ENCODE peak calls at places on chromosomes 3 and 15, in four cellular contexts. H is HCT116; O is CD8-positive, alpha-beta memory T cell; Y is BE2C. G is an unnamed sample.

GRCh38 chr3:172680684-172681083 is 30.2 kb downstream of the NCEH1 start:
- DNase-seq in H (no peak), O (no peak), Y (no peak), G (no peak)

GRCh38 chr3:114299421-114299820 is 5.6 kb downstream of the TIGIT start:
- DNase-seq in H (peak), O (peak), Y (peak), G (peak)

GRCh38 chr3:194150252-194150934 is 14.4 kb downstream of the HES1 start:
- DNase-seq in H (no peak), O (no peak), Y (no peak), G (no peak)

GRCh38 chr3:52176951-52177700 is 20.8 kb upstream of the ALAS1 start:
- DNase-seq in H (no peak), O (no peak), Y (no peak), G (no peak)

GRCh38 chr3:126267169-126267975 is 87.0 kb upstream of the ALDH1L1 start:
- DNase-seq in H (peak), O (no peak), Y (peak), G (no peak)

GRCh38 chr3:23111286-23111685 is 91.8 kb upstream of the UBE2E2 start:
- DNase-seq in H (no peak), O (no peak), Y (no peak), G (no peak)

GRCh38 chr3:71485903-71486302 is 97.6 kb downstream of the FOXP1 start:
- DNase-seq in H (no peak), O (no peak), Y (no peak), G (no peak)

GRCh38 chr15:51658664-51659063 is 22.6 kb upstream of the SCG3 start:
- DNase-seq in H (no peak), O (no peak), Y (no peak), G (no peak)

GRCh38 chr3:45560270-45561020 is 34.1 kb upstream of the LIMD1 start:
- DNase-seq in H (no peak), O (no peak), Y (no peak), G (no peak)

GRCh38 chr3:30435950-30436349 is 170.5 kb upstream of the TGFBR2 start:
- DNase-seq in H (no peak), O (no peak), Y (no peak), G (no peak)

GRCh38 chr3:45623434-45623833 is 28.9 kb downstream of the LIMD1 start:
- DNase-seq in H (no peak), O (no peak), Y (no peak), G (no peak)

GRCh38 chr3:17352620-17353019 is 389.8 kb downstream of the TBC1D5 start:
- DNase-seq in H (no peak), O (no peak), Y (no peak), G (no peak)

GRCh38 chr3:132445812-132446211 is 28.5 kb downstream of the DNAJC13 start:
- DNase-seq in H (no peak), O (no peak), Y (no peak), G (no peak)

GRCh38 chr15:70584838-70585706 is 178.3 kb downstream of the UACA start:
- DNase-seq in H (peak), O (peak), Y (peak), G (peak)

GRCh38 chr3:177346878-177347277 is 149.6 kb upstream of the TBL1XR1 start:
- DNase-seq in H (no peak), O (no peak), Y (no peak), G (no peak)

GRCh38 chr3:144384241-144384979 is 412.8 kb downstream of the DIPK2A start:
- DNase-seq in H (no peak), O (no peak), Y (no peak), G (no peak)

GRCh38 chr15:36358094-36358961 is 221.1 kb upstream of the CDIN1 start:
- DNase-seq in H (no peak), O (no peak), Y (no peak), G (no peak)

GRCh38 chr15:28942046-28942445 is 56.3 kb downstream of the APBA2 start:
- DNase-seq in H (no peak), O (no peak), Y (no peak), G (no peak)

GRCh38 chr3:155853214-155854146 is 747 bp downstream of the SLC33A1 start:
- DNase-seq in H (no peak), O (peak), Y (peak), G (peak)

GRCh38 chr3:104628185-104628789 is 738.4 kb upstream of the ALCAM start:
- DNase-seq in H (peak), O (no peak), Y (peak), G (no peak)

GRCh38 chr15:89203705-89204273 is 17.6 kb downstream of the RLBP1 start:
- DNase-seq in H (no peak), O (no peak), Y (no peak), G (no peak)

GRCh38 chr15:83207622-83208356 is at the start of gene HDGFL3:
- DNase-seq in H (no peak), O (no peak), Y (peak), G (peak)

GRCh38 chr3:136984837-136985236 is 27.1 kb downstream of the IL20RB start:
- DNase-seq in H (no peak), O (no peak), Y (peak), G (no peak)

GRCh38 chr3:136903899-136904298 is 41.9 kb downstream of the NCK1 start:
- DNase-seq in H (no peak), O (no peak), Y (no peak), G (no peak)

DNA sequence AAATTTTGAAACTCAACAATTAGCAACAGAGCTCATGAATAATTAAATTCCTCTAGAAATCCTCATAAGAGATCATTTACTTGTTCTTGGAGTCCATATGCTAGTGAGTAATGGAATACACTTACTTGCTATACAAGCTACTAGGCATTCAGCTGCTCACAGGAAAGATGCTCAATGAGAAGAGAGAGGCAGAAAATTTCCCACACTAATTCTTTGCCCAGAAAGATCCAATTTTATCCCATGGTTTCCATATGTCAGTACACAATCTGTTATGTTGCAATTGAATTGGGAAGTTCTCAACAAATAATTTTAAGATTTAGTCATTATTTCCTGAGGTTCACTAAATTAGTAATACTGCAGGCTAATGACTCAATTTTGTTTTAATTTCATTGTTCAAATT is 310.4 kb downstream of the RYR3 start:
- DNase-seq in H (no peak), O (no peak), Y (no peak), G (no peak)
- H3K4me3 ChIP-seq in H (no peak), O (no peak), Y (no peak), G (no peak)

GRCh38 chr3:11434697-11435096 is 162.5 kb downstream of the ATG7 start:
- DNase-seq in H (no peak), O (no peak), Y (no peak), G (no peak)

GRCh38 chr3:11436775-11437174 is 164.6 kb downstream of the ATG7 start:
- DNase-seq in H (no peak), O (no peak), Y (no peak), G (no peak)

GRCh38 chr3:11435420-11435819 is 163.2 kb downstream of the ATG7 start:
- DNase-seq in H (no peak), O (no peak), Y (no peak), G (no peak)

GRCh38 chr3:11431319-11431718 is 159.1 kb downstream of the ATG7 start:
- DNase-seq in H (no peak), O (no peak), Y (no peak), G (no peak)

DNA sequence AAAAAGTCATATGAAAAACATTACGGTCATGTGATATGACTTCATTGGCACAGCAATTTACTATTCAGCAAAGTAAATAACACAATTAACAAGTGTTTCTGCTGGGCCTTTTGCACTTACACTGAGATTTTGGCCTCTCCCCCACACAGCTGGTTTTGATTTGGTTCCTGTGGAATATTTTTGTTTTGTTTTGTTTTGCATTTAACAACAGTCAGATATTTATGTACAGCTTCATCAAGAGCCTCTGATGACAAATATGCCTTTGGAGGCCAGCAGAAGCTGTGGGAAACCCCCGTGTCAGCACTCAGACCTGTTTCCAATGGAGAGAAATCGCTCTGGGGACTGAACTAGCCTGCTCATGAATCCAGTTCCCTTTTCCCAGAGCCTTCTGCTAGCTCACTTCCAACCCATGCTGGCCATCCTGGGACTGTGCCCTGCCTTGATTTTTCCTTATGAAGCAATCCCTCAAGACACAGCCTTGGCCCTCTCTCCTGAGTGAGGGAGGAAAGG is 161.9 kb downstream of the ATG7 start:
- DNase-seq in H (no peak), O (no peak), Y (no peak), G (no peak)
- H3K4me3 ChIP-seq in H (no peak), O (no peak), Y (no peak), G (no peak)

DNA sequence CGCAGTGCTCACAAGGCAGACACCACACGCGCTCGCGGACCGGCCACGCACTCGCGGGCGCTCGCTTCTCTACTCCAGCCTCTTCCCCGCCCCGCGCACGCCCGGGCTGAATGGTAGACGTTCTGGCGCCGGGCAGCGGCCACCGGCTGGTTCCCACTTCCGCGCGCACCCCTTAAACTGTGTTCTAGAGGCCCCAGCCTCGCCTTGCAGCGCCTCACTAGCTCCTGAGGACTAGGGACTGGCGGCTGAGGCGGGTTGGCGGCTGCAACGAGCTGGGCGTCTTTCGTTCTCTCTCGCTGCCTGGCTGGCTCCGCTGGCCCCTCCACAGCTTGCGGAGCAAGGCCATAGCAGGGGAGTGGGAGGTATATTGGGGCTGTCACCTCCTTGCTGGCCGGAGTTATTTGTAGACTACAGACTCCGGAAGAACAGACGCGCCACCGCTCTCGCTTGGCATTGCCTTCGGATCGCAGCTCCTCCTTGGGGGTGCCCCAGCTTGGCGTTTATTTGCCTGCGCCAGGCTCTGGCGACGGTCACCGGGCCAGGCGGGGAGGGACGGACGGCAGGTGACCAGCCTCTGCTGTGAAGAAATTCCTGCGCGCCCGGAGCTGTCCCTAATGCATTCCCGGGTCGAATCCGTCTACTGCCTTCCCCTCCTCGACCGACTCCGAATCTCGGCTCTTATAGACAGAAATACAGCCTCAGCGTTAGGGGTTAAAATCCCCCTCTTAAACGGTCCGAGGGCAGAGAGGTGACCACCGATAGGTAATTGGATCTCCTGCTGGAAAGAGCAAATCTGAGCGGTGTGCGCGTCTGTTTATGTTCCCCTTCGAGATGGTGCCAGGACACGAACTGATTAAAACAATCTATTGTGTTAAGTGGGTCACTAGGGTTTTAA is 1.3 kb downstream of the GREM1 start:
- DNase-seq in H (no peak), O (no peak), Y (peak), G (peak)
- H3K4me3 ChIP-seq in H (no peak), O (no peak), Y (peak), G (peak)

GRCh38 chr15:101723161-101723873 is 956 bp downstream of the TARS3 start:
- DNase-seq in H (no peak), O (peak), Y (no peak), G (no peak)

GRCh38 chr15:101723874-101724674 is at the start of gene TARS3:
- DNase-seq in H (peak), O (peak), Y (peak), G (peak)

GRCh38 chr15:101727186-101727585 is 2.9 kb upstream of the TARS3 start:
- DNase-seq in H (no peak), O (no peak), Y (no peak), G (no peak)

GRCh38 chr15:101725073-101725472 is 800 bp upstream of the TARS3 start:
- DNase-seq in H (no peak), O (no peak), Y (no peak), G (no peak)

GRCh38 chr15:101724675-101725005 is 367 bp upstream of the TARS3 start:
- DNase-seq in H (no peak), O (no peak), Y (no peak), G (no peak)
- H3K4me3 ChIP-seq in H (no peak), O (no peak), Y (no peak), G (no peak)

DNA sequence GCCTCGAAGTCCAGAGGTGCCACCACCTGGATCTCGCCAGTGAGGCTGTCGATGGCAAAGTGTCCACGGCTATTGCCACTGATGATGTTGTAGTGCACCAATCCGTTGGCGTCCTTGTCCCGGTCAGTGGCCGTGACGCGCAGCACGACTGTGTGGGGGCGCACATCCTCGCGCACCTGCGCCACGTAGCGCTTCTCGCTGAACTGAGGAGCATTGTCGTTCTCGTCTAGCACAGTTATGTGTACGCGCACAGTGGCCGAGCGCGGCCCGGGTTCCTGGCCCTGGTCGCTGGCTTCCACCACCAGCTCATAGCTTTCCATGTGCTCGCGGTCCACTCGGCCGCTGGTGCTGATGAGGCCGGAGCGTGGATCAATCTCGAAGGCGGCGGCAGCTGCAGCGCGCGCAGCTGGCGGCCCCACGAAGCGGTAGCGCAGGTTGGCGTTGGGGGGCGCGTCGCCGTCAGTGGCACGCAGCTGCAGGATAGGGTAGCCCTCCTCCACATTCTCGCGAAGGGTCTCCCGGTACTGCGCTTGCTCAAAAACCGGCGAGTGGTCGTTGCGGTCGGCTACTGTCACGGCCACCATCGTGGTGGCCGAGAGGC is 1.8 kb downstream of the CELSR3 start:
- DNase-seq in H (no peak), O (no peak), Y (no peak), G (no peak)
- H3K4me3 ChIP-seq in H (no peak), O (no peak), Y (no peak), G (no peak)

GRCh38 chr15:59437777-59438574 is at the start of gene FAM81A:
- DNase-seq in H (peak), O (peak), Y (peak), G (peak)

GRCh38 chr15:59438891-59439290 is 905 bp downstream of the FAM81A start:
- DNase-seq in H (no peak), O (no peak), Y (no peak), G (no peak)

GRCh38 chr15:59439571-59439970 is 1.6 kb downstream of the FAM81A start:
- DNase-seq in H (no peak), O (no peak), Y (no peak), G (no peak)

GRCh38 chr15:59436774-59437472 is 1.1 kb upstream of the FAM81A start:
- DNase-seq in H (no peak), O (no peak), Y (no peak), G (no peak)

GRCh38 chr15:59437473-59437776 is 561 bp upstream of the FAM81A start:
- DNase-seq in H (no peak), O (no peak), Y (no peak), G (no peak)
- H3K4me3 ChIP-seq in H (peak), O (peak), Y (peak), G (peak)

G was measured in WERI-Rb-1.